ENCODE peak calls at places on chromosomes 3 and 15, in five cellular contexts. One of them, this sample, is unnamed. For H3K27me3, the result is how much of the 10 kb centered on the place peaks cover.

GRCh38 chr3:194407423-194407822 is 8.4 kb upstream of the GP5 start:
- DNase-seq in stomach: peak
- DNase-seq in GM23338: no peak
- DNase-seq in dorsolateral prefrontal cortex: no peak
- DNase-seq in lower lobe of right lung: no peak
- DNase-seq in this sample: no peak

GRCh38 chr3:163946785-163947184 is 1131.5 kb downstream of the SI start:
- DNase-seq in lower lobe of right lung: no peak
- DNase-seq in dorsolateral prefrontal cortex: no peak
- DNase-seq in stomach: no peak
- DNase-seq in GM23338: no peak
- DNase-seq in this sample: no peak

GRCh38 chr15:33314115-33314514 is 3.3 kb downstream of the RYR3 start:
- DNase-seq in stomach: no peak
- DNase-seq in GM23338: no peak
- DNase-seq in dorsolateral prefrontal cortex: no peak
- DNase-seq in lower lobe of right lung: no peak
- DNase-seq in this sample: no peak

GRCh38 chr3:66490214-66490613 is 10.6 kb downstream of the LRIG1 start:
- DNase-seq in GM23338: no peak
- DNase-seq in dorsolateral prefrontal cortex: no peak
- DNase-seq in stomach: peak
- DNase-seq in lower lobe of right lung: no peak
- DNase-seq in this sample: no peak

GRCh38 chr3:52277972-52278509 is 408 bp downstream of the WDR82 start:
- DNase-seq in lower lobe of right lung: peak
- DNase-seq in dorsolateral prefrontal cortex: peak
- DNase-seq in GM23338: peak
- DNase-seq in stomach: no peak
- DNase-seq in this sample: no peak

GRCh38 chr3:31178467-31178866 is 284.0 kb upstream of the GADL1 start:
- DNase-seq in GM23338: no peak
- DNase-seq in lower lobe of right lung: no peak
- DNase-seq in dorsolateral prefrontal cortex: no peak
- DNase-seq in stomach: no peak
- DNase-seq in this sample: no peak

GRCh38 chr3:140007946-140008692 is 73.1 kb downstream of the CLSTN2 start:
- DNase-seq in GM23338: no peak
- DNase-seq in dorsolateral prefrontal cortex: no peak
- DNase-seq in stomach: no peak
- DNase-seq in lower lobe of right lung: no peak
- DNase-seq in this sample: no peak

GRCh38 chr3:79040091-79040490 is 727.7 kb downstream of the ROBO1 start:
- DNase-seq in stomach: no peak
- DNase-seq in GM23338: no peak
- DNase-seq in lower lobe of right lung: no peak
- DNase-seq in dorsolateral prefrontal cortex: no peak
- DNase-seq in this sample: no peak

GRCh38 chr3:132543016-132543739 is 53.9 kb upstream of the ACKR4 start:
- DNase-seq in lower lobe of right lung: no peak
- DNase-seq in stomach: no peak
- DNase-seq in dorsolateral prefrontal cortex: no peak
- DNase-seq in GM23338: no peak
- DNase-seq in this sample: peak

GRCh38 chr3:169362261-169362660 is 301.3 kb downstream of the MECOM start:
- DNase-seq in stomach: peak
- DNase-seq in GM23338: no peak
- DNase-seq in dorsolateral prefrontal cortex: no peak
- DNase-seq in lower lobe of right lung: no peak
- DNase-seq in this sample: no peak

GRCh38 chr3:177610677-177611654 is 413.7 kb upstream of the TBL1XR1 start:
- DNase-seq in lower lobe of right lung: peak
- DNase-seq in GM23338: peak
- DNase-seq in dorsolateral prefrontal cortex: no peak
- DNase-seq in stomach: peak
- DNase-seq in this sample: no peak

GRCh38 chr3:140290105-140290504 is 355.1 kb downstream of the CLSTN2 start:
- DNase-seq in stomach: no peak
- DNase-seq in dorsolateral prefrontal cortex: no peak
- DNase-seq in lower lobe of right lung: no peak
- DNase-seq in GM23338: no peak
- DNase-seq in this sample: no peak

GRCh38 chr3:197558000-197558399 is 2.2 kb upstream of the BDH1 start:
- DNase-seq in GM23338: no peak
- DNase-seq in dorsolateral prefrontal cortex: no peak
- DNase-seq in stomach: no peak
- DNase-seq in lower lobe of right lung: no peak
- DNase-seq in this sample: no peak

GRCh38 chr3:49930922-49931321 is 1.3 kb upstream of the MON1A start:
- DNase-seq in lower lobe of right lung: no peak
- DNase-seq in GM23338: peak
- DNase-seq in dorsolateral prefrontal cortex: no peak
- DNase-seq in stomach: no peak
- DNase-seq in this sample: no peak

DNA sequence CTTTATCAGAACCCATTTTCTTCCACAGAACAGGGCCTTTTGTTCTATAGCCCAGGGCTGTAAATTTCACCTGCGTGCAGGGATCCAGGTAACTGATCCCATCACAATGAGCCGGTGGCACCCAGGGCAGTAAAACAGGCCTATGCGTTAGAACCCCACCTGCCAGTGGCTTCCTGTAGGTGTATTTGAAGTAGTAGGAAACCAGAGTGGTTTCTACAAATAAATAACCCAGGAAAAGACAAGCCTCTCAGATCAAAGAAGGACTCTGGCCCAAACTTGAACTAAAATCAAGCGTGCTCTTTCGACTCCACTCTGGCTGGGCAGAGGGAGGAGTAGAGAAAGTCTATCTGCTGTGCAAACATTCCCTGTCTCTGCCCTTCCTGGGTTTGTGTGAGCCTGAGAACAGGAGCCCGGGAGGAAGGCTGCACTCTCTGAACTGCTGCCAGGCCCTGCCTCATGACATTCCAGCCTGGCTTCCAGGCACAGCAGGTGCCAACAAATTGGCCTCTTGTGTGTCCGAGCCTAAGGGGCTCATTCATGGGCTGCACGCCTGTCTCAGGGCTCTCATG is 77.7 kb downstream of the CEMIP start:
- DNase-seq in lower lobe of right lung: peak
- DNase-seq in stomach: peak
- DNase-seq in GM23338: peak
- DNase-seq in dorsolateral prefrontal cortex: no peak
- DNase-seq in this sample: no peak
- TF ChIP-seq CTCF in lower lobe of right lung: no peak
- TF ChIP-seq CTCF in stomach: no peak
- TF ChIP-seq CTCF in GM23338: no peak
- TF ChIP-seq CTCF in dorsolateral prefrontal cortex: no peak
- TF ChIP-seq CTCF in this sample: no peak

GRCh38 chr3:147411777-147412176 is 2.6 kb downstream of the ZIC1 start:
- DNase-seq in stomach: no peak
- DNase-seq in GM23338: peak
- DNase-seq in lower lobe of right lung: no peak
- DNase-seq in dorsolateral prefrontal cortex: no peak
- DNase-seq in this sample: no peak
- H3K27me3 ChIP-seq in stomach: half or more
- H3K27me3 ChIP-seq in GM23338: half or more
- H3K27me3 ChIP-seq in lower lobe of right lung: half or more
- H3K27me3 ChIP-seq in dorsolateral prefrontal cortex: half or more
- H3K27me3 ChIP-seq in this sample: under half

GRCh38 chr15:78035861-78036476 is 41.5 kb downstream of the TBC1D2B start:
- DNase-seq in dorsolateral prefrontal cortex: no peak
- DNase-seq in GM23338: no peak
- DNase-seq in lower lobe of right lung: no peak
- DNase-seq in stomach: no peak
- DNase-seq in this sample: no peak
- H3K4me3 ChIP-seq in dorsolateral prefrontal cortex: no peak
- H3K4me3 ChIP-seq in GM23338: no peak
- H3K4me3 ChIP-seq in lower lobe of right lung: no peak
- H3K4me3 ChIP-seq in stomach: no peak
- H3K4me3 ChIP-seq in this sample: no peak

DNA sequence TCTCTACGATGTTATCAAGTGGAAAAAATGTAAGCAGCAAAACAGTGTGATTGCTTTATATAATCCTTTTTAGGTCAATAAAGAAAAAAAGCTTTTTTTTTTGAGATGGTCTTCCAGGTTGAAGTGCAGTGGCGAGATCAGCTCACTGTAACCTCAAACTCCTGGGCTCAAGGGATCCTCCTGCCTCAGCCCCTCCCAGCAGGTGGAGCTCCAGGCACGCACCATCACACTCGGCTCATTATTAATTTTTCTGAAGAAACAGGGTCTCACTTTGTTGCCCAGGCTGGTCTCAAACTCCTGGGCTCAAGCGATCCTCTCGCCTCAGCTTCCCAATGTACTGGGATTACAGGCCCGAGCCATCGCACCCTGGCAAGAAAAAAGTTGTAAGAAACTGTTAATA is 17.3 kb downstream of the RNF168 start:
- DNase-seq in GM23338: no peak
- DNase-seq in stomach: no peak
- DNase-seq in dorsolateral prefrontal cortex: no peak
- DNase-seq in lower lobe of right lung: no peak
- DNase-seq in this sample: no peak
- TF ChIP-seq CTCF in GM23338: peak
- TF ChIP-seq CTCF in stomach: peak
- TF ChIP-seq CTCF in dorsolateral prefrontal cortex: peak
- TF ChIP-seq CTCF in lower lobe of right lung: peak
- TF ChIP-seq CTCF in this sample: peak

DNA sequence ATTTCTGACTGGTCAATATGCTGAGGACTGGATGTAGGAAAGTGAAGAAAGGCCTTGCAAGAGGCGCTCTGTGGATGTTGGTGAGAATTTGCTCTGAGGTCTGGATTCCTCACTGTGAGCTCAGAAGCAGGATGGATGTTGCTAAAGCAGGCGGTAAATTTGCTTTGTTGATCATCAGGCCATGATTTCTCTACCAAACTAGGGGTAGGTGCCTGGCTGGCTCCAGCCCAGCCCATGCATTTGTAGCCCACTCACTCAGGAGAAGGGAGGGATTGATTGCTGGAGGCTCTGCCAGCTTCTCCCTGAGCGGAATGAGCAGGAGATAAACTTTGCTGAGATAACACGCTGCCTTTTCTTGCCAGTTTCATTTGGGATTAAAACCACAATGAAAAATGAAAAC is 44.3 kb upstream of the NTRK3 start:
- DNase-seq in lower lobe of right lung: no peak
- DNase-seq in dorsolateral prefrontal cortex: no peak
- DNase-seq in stomach: no peak
- DNase-seq in GM23338: no peak
- DNase-seq in this sample: no peak
- H3K27me3 ChIP-seq in lower lobe of right lung: under half
- H3K27me3 ChIP-seq in dorsolateral prefrontal cortex: under half
- H3K27me3 ChIP-seq in stomach: under half
- H3K27me3 ChIP-seq in GM23338: under half
- H3K27me3 ChIP-seq in this sample: under half

GRCh38 chr15:84982301-84982920 is 755 bp downstream of the PDE8A start:
- DNase-seq in dorsolateral prefrontal cortex: no peak
- DNase-seq in GM23338: peak
- DNase-seq in stomach: peak
- DNase-seq in lower lobe of right lung: peak
- DNase-seq in this sample: no peak

GRCh38 chr15:84983711-84984110 is 2.1 kb downstream of the PDE8A start:
- DNase-seq in lower lobe of right lung: no peak
- DNase-seq in stomach: no peak
- DNase-seq in GM23338: no peak
- DNase-seq in dorsolateral prefrontal cortex: no peak
- DNase-seq in this sample: no peak

GRCh38 chr15:84981711-84982300 is at the start of gene PDE8A:
- DNase-seq in GM23338: peak
- DNase-seq in dorsolateral prefrontal cortex: no peak
- DNase-seq in lower lobe of right lung: peak
- DNase-seq in stomach: peak
- DNase-seq in this sample: no peak

GRCh38 chr15:84985158-84985557 is 3.5 kb downstream of the PDE8A start:
- DNase-seq in lower lobe of right lung: no peak
- DNase-seq in stomach: no peak
- DNase-seq in GM23338: no peak
- DNase-seq in dorsolateral prefrontal cortex: no peak
- DNase-seq in this sample: no peak

DNA sequence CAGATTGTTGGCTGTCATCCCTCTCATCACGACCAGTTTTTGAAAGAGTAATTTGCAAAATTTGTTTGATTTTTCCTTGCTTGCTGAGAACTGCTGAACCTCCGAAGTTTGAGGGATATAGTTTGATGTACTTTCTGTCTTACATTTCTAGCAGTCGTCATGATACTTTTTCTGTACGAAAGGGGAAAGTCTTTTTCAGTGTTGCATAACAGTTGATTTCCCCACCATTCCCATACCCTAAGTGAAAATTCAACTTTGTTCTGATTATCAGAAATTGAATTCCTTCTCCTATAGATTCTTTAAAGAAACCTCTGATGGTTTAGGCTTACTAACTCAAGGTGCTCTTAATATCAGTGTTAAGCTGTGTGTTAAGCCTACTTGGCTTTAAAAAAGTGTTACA is 1.6 kb downstream of the PDE8A start:
- DNase-seq in lower lobe of right lung: no peak
- DNase-seq in stomach: no peak
- DNase-seq in dorsolateral prefrontal cortex: no peak
- DNase-seq in GM23338: no peak
- DNase-seq in this sample: no peak
- H3K4me3 ChIP-seq in lower lobe of right lung: peak
- H3K4me3 ChIP-seq in stomach: peak
- H3K4me3 ChIP-seq in dorsolateral prefrontal cortex: peak
- H3K4me3 ChIP-seq in GM23338: peak
- H3K4me3 ChIP-seq in this sample: no peak

This sample was measured in BJ.